ENCODE peak calls at places on chromosomes 13 and 19, in four cellular contexts. A, P, K and C are unnamed samples.

GRCh38 chr19:8151499-8152035 is 2.2 kb upstream of the FBN3 start:
- DNase-seq in A (no peak), P (no peak), K (no peak), C (peak)

GRCh38 chr13:36124236-36124822 is 6.9 kb downstream of the DCLK1 start:
- DNase-seq in A (no peak), P (no peak), K (no peak), C (no peak)

GRCh38 chr19:6481541-6482342 is at the start of gene DENND1C:
- DNase-seq in A (peak), P (peak), K (no peak), C (peak)

GRCh38 chr19:55452381-55453325 is 8.8 kb downstream of the ISOC2 start:
- DNase-seq in A (peak), P (no peak), K (no peak), C (no peak)

GRCh38 chr19:4088975-4089374 is 22.3 kb upstream of the ZBTB7A start:
- DNase-seq in A (no peak), P (peak), K (no peak), C (peak)

GRCh38 chr19:15426485-15427349 is 7.9 kb upstream of the AKAP8L start:
- DNase-seq in A (no peak), P (no peak), K (no peak), C (no peak)

GRCh38 chr13:67353891-67354459 is 123.8 kb upstream of the PCDH9 start:
- DNase-seq in A (no peak), P (no peak), K (no peak), C (no peak)

GRCh38 chr13:20960663-20961309 is 58.2 kb upstream of the XPO4 start:
- DNase-seq in A (no peak), P (no peak), K (no peak), C (no peak)

GRCh38 chr19:10717356-10718204 is at the start of gene DNM2:
- DNase-seq in A (peak), P (peak), K (peak), C (peak)

GRCh38 chr13:110759710-110760109 is 46.2 kb downstream of the ING1 start:
- DNase-seq in A (no peak), P (no peak), K (no peak), C (no peak)

GRCh38 chr13:100532836-100533435 is 55.7 kb downstream of the GGACT start:
- DNase-seq in A (no peak), P (no peak), K (no peak), C (no peak)

GRCh38 chr19:33393286-33394005 is 19.9 kb downstream of the CEBPG start:
- DNase-seq in A (no peak), P (no peak), K (no peak), C (no peak)

GRCh38 chr19:44643605-44644390 is at the start of gene PVR:
- DNase-seq in A (peak), P (peak), K (peak), C (peak)

GRCh38 chr13:80276371-80277289 is 64.3 kb downstream of the SPRY2 start:
- DNase-seq in A (no peak), P (no peak), K (no peak), C (peak)

GRCh38 chr13:95087746-95088305 is 213.4 kb downstream of the ABCC4 start:
- DNase-seq in A (no peak), P (no peak), K (no peak), C (no peak)

GRCh38 chr13:47480121-47480520 is 521.0 kb downstream of the SUCLA2 start:
- DNase-seq in A (no peak), P (no peak), K (no peak), C (no peak)

GRCh38 chr13:34019870-34020269 is 201.9 kb downstream of the RFC3 start:
- DNase-seq in A (no peak), P (no peak), K (no peak), C (no peak)

GRCh38 chr13:75902166-75903104 is 266.3 kb downstream of the LMO7 start:
- DNase-seq in A (no peak), P (no peak), K (no peak), C (no peak)

GRCh38 chr19:46009530-46010510 is 13.0 kb downstream of the PGLYRP1 start:
- DNase-seq in A (peak), P (peak), K (no peak), C (peak)

DNA sequence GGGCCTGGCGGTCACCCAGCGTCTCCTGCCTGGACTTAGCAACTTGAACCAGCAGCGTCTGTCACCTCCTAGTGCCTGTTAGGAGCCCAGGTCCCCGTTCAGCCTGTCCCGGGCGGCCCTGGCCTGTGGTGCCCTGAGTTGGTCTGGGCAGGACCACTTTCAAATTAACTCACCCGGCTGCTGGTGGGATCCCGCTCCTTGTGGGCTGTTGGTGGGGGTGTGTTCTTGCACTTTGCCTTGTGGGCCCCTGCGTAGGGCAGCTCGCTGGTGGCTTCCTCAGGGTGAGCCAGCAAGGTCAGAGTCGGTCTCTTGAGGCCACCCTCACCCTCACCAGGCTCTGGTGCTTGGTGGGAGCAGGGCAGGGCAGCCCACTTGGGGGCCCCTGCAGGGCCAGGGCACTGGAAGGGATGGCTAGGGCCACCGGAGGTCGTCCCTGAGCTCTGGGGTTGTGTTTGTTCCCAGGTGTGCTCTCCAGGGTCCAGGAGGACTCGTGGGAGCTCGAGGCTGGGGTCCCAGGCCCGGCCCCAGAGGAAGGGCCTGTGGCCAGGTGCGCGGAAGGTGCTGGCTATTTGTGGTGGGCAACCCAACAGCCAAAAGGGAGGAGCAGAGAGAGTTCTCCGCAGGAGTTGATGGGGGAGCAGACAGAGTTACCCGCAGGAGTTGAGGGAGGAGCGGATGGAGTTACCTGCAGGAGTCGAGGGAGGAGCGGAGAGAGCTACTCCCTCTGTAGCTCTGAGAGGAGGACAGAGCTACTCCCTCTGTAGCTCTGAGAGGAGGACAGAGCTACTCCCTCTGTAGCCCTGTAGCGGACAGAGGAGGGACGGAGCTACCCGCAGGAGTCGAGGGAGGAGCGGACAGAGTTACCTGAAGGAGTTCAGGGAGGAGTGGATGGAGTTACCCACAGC is 16.9 kb downstream of the TFDP1 start:
- DNase-seq in A (no peak), P (no peak), K (no peak), C (no peak)
- TF ChIP-seq CTCF in A (no peak), P (no peak), K (no peak), C (no peak)

GRCh38 chr13:113746671-113747070 is 12.4 kb upstream of the TMEM255B start:
- DNase-seq in A (no peak), P (no peak), K (no peak), C (no peak)
- TF ChIP-seq CTCF in A (no peak), P (no peak), K (no peak), C (no peak)

DNA sequence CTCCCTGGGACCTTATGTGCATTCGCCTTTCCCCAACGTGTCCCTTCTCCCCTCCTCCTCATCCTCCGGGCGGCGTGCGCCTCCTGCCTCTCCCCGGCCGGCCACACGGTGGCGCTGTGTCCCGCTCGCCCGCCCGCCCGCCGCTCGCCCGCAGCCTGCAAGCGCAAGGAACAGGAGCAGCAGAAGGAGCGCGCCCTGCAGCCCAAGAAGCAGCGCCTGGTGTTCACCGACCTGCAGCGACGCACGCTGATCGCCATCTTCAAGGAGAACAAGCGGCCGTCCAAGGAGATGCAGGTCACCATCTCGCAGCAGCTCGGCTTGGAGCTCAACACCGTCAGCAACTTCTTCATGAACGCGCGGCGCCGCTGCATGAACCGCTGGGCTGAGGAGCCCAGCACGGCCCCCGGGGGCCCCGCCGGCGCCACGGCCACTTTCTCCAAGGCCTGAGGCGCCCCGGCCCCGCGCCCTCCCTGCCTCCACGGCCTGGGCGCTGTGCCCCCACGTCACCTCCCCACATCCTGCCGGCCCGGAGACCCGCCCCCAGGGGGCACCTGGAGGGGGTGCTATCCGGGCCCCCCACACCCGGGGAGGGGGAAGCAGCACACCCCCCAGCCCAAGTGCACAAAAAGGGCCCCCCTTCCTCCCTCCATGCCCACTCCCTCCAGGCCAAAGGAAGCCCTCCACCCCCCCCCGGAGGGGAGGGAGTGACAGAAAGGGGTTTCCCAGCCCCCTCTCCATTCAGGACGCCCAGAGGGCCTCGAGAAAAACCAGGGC is 21.9 kb downstream of the ONECUT3 start:
- DNase-seq in A (no peak), P (no peak), K (no peak), C (peak)
- TF ChIP-seq CTCF in A (peak), P (no peak), K (no peak), C (peak)

GRCh38 chr19:50710612-50711011 is 9.0 kb downstream of the SHANK1 start:
- DNase-seq in A (no peak), P (no peak), K (no peak), C (no peak)

GRCh38 chr19:50708179-50708879 is 11.3 kb downstream of the SHANK1 start:
- DNase-seq in A (no peak), P (no peak), K (no peak), C (no peak)

GRCh38 chr19:50711196-50711595 is 8.4 kb downstream of the SHANK1 start:
- DNase-seq in A (no peak), P (no peak), K (no peak), C (no peak)

GRCh38 chr19:50711805-50712204 is 7.8 kb downstream of the SHANK1 start:
- DNase-seq in A (no peak), P (no peak), K (no peak), C (no peak)

GRCh38 chr19:50710094-50710493 is 9.5 kb downstream of the SHANK1 start:
- DNase-seq in A (no peak), P (no peak), K (no peak), C (no peak)
- TF ChIP-seq CTCF in A (no peak), P (no peak), K (no peak), C (no peak)